ENCODE peak calls at places on chromosome 2, in seven cellular contexts. One of them, this sample, is unnamed.
A peak's percentile ranks its signal among the peaks of the same experiment; 100 is the strongest.

GRCh38 chr2:43070039-43070438 is 156.4 kb downstream of the ZFP36L2 start:
- DNase-seq in SJSA1: no peak
- DNase-seq in stromal cell of bone marrow: no peak
- DNase-seq in upper lobe of right lung: no peak
- DNase-seq in AG09309: no peak
- DNase-seq in astrocyte: no peak
- DNase-seq in KBM-7: no peak
- DNase-seq in this sample: no peak

GRCh38 chr2:120476141-120476540 is 130.2 kb downstream of the INHBB start:
- DNase-seq in KBM-7: no peak
- DNase-seq in stromal cell of bone marrow: no peak
- DNase-seq in AG09309: no peak
- DNase-seq in astrocyte: peak; percentile 15
- DNase-seq in upper lobe of right lung: peak; percentile 87
- DNase-seq in SJSA1: no peak
- DNase-seq in this sample: no peak

GRCh38 chr2:12579018-12579417 is 137.7 kb upstream of the TRIB2 start:
- DNase-seq in KBM-7: no peak
- DNase-seq in stromal cell of bone marrow: no peak
- DNase-seq in SJSA1: no peak
- DNase-seq in astrocyte: peak; percentile 7
- DNase-seq in upper lobe of right lung: no peak
- DNase-seq in AG09309: no peak
- DNase-seq in this sample: no peak

GRCh38 chr2:239774933-239775622 is 250.1 kb downstream of the NDUFA10 start:
- DNase-seq in astrocyte: no peak
- DNase-seq in AG09309: no peak
- DNase-seq in KBM-7: no peak
- DNase-seq in SJSA1: peak; percentile 21
- DNase-seq in upper lobe of right lung: no peak
- DNase-seq in stromal cell of bone marrow: no peak
- DNase-seq in this sample: no peak

GRCh38 chr2:121418494-121419058 is 112.1 kb upstream of the RNU4ATAC start:
- DNase-seq in SJSA1: no peak
- DNase-seq in stromal cell of bone marrow: no peak
- DNase-seq in AG09309: no peak
- DNase-seq in KBM-7: no peak
- DNase-seq in upper lobe of right lung: no peak
- DNase-seq in astrocyte: no peak
- DNase-seq in this sample: no peak

GRCh38 chr2:1371066-1371465 is 42.2 kb upstream of the TPO start:
- DNase-seq in upper lobe of right lung: no peak
- DNase-seq in AG09309: no peak
- DNase-seq in KBM-7: no peak
- DNase-seq in astrocyte: no peak
- DNase-seq in stromal cell of bone marrow: no peak
- DNase-seq in SJSA1: no peak
- DNase-seq in this sample: no peak

GRCh38 chr2:190984595-190984994 is 29.4 kb downstream of the STAT1 start:
- DNase-seq in AG09309: peak; percentile 41
- DNase-seq in astrocyte: peak; percentile 93
- DNase-seq in SJSA1: no peak
- DNase-seq in KBM-7: no peak
- DNase-seq in upper lobe of right lung: no peak
- DNase-seq in stromal cell of bone marrow: peak; percentile 31
- DNase-seq in this sample: no peak

GRCh38 chr2:136248242-136248641 is 130.3 kb upstream of the CXCR4 start:
- DNase-seq in astrocyte: peak; percentile 84
- DNase-seq in KBM-7: no peak
- DNase-seq in AG09309: no peak
- DNase-seq in SJSA1: no peak
- DNase-seq in upper lobe of right lung: no peak
- DNase-seq in stromal cell of bone marrow: peak; percentile 21
- DNase-seq in this sample: no peak

GRCh38 chr2:162242586-162243304 is 500 bp downstream of the FAP start:
- DNase-seq in stromal cell of bone marrow: peak; percentile 47
- DNase-seq in upper lobe of right lung: no peak
- DNase-seq in astrocyte: peak; percentile 76
- DNase-seq in AG09309: peak; percentile 75
- DNase-seq in SJSA1: no peak
- DNase-seq in KBM-7: no peak
- DNase-seq in this sample: no peak

GRCh38 chr2:241001413-241002274 is 3.2 kb downstream of the SNED1 start:
- DNase-seq in AG09309: no peak
- DNase-seq in stromal cell of bone marrow: no peak
- DNase-seq in astrocyte: no peak
- DNase-seq in upper lobe of right lung: peak; percentile 60
- DNase-seq in SJSA1: no peak
- DNase-seq in KBM-7: no peak
- DNase-seq in this sample: no peak

GRCh38 chr2:236209535-236209934 is 41.3 kb upstream of the GBX2 start:
- DNase-seq in astrocyte: no peak
- DNase-seq in upper lobe of right lung: no peak
- DNase-seq in SJSA1: peak; percentile 40
- DNase-seq in AG09309: no peak
- DNase-seq in stromal cell of bone marrow: no peak
- DNase-seq in KBM-7: no peak
- DNase-seq in this sample: no peak

GRCh38 chr2:12428324-12428723 is 288.4 kb upstream of the TRIB2 start:
- DNase-seq in AG09309: no peak
- DNase-seq in SJSA1: peak; percentile 70
- DNase-seq in KBM-7: no peak
- DNase-seq in astrocyte: no peak
- DNase-seq in upper lobe of right lung: no peak
- DNase-seq in stromal cell of bone marrow: no peak
- DNase-seq in this sample: no peak

GRCh38 chr2:207867075-207867474 is 97.4 kb upstream of the FZD5 start:
- DNase-seq in upper lobe of right lung: no peak
- DNase-seq in stromal cell of bone marrow: no peak
- DNase-seq in AG09309: no peak
- DNase-seq in SJSA1: no peak
- DNase-seq in astrocyte: peak; percentile 65
- DNase-seq in KBM-7: no peak
- DNase-seq in this sample: no peak

GRCh38 chr2:18522484-18523146 is 37.8 kb downstream of the RDH14 start:
- DNase-seq in SJSA1: no peak
- DNase-seq in KBM-7: no peak
- DNase-seq in upper lobe of right lung: no peak
- DNase-seq in stromal cell of bone marrow: no peak
- DNase-seq in astrocyte: peak; percentile 32
- DNase-seq in AG09309: no peak
- DNase-seq in this sample: no peak

GRCh38 chr2:32947484-32948143 is 861 bp downstream of the LTBP1 start:
- DNase-seq in astrocyte: peak; percentile 50
- DNase-seq in KBM-7: no peak
- DNase-seq in SJSA1: peak; percentile 47
- DNase-seq in upper lobe of right lung: peak; percentile 65
- DNase-seq in AG09309: no peak
- DNase-seq in stromal cell of bone marrow: no peak
- DNase-seq in this sample: no peak

GRCh38 chr2:145958611-145959010 is 1438.7 kb upstream of the ZEB2 start:
- DNase-seq in KBM-7: no peak
- DNase-seq in AG09309: no peak
- DNase-seq in astrocyte: peak; percentile 41
- DNase-seq in upper lobe of right lung: no peak
- DNase-seq in SJSA1: no peak
- DNase-seq in stromal cell of bone marrow: no peak
- DNase-seq in this sample: no peak

GRCh38 chr2:41709702-41710599 is 337.9 kb upstream of the PKDCC start:
- DNase-seq in stromal cell of bone marrow: no peak
- DNase-seq in KBM-7: no peak
- DNase-seq in upper lobe of right lung: no peak
- DNase-seq in AG09309: no peak
- DNase-seq in astrocyte: no peak
- DNase-seq in SJSA1: no peak
- DNase-seq in this sample: no peak

GRCh38 chr2:195768454-195768853 is 111.4 kb downstream of the SLC39A10 start:
- DNase-seq in stromal cell of bone marrow: no peak
- DNase-seq in KBM-7: no peak
- DNase-seq in upper lobe of right lung: no peak
- DNase-seq in SJSA1: no peak
- DNase-seq in AG09309: no peak
- DNase-seq in astrocyte: peak; percentile 10
- DNase-seq in this sample: no peak

GRCh38 chr2:240986787-240987411 is 11.5 kb upstream of the SNED1 start:
- DNase-seq in astrocyte: peak; percentile 24
- DNase-seq in upper lobe of right lung: peak; percentile 81
- DNase-seq in AG09309: peak; percentile 82
- DNase-seq in SJSA1: no peak
- DNase-seq in KBM-7: peak; percentile 38
- DNase-seq in stromal cell of bone marrow: peak; percentile 74
- DNase-seq in this sample: no peak

GRCh38 chr2:126809357-126809756 is 89.3 kb upstream of the TEX51 start:
- DNase-seq in SJSA1: peak; percentile 20
- DNase-seq in stromal cell of bone marrow: no peak
- DNase-seq in astrocyte: no peak
- DNase-seq in upper lobe of right lung: no peak
- DNase-seq in AG09309: no peak
- DNase-seq in KBM-7: no peak
- DNase-seq in this sample: no peak

GRCh38 chr2:71157124-71157802 is 26.8 kb downstream of the MPHOSPH10 start:
- DNase-seq in AG09309: no peak
- DNase-seq in KBM-7: peak; percentile 63
- DNase-seq in astrocyte: no peak
- DNase-seq in SJSA1: peak; percentile 51
- DNase-seq in stromal cell of bone marrow: no peak
- DNase-seq in upper lobe of right lung: no peak
- DNase-seq in this sample: peak; percentile 6

GRCh38 chr2:204177977-204178522 is 241.5 kb downstream of the ICOS start:
- DNase-seq in SJSA1: no peak
- DNase-seq in stromal cell of bone marrow: no peak
- DNase-seq in astrocyte: no peak
- DNase-seq in KBM-7: peak; percentile 38
- DNase-seq in AG09309: no peak
- DNase-seq in upper lobe of right lung: peak; percentile 70
- DNase-seq in this sample: no peak

GRCh38 chr2:205925373-205926337 is 160.3 kb downstream of the INO80D start:
- DNase-seq in KBM-7: peak; percentile 67
- DNase-seq in astrocyte: peak; percentile 21
- DNase-seq in upper lobe of right lung: peak; percentile 91
- DNase-seq in SJSA1: peak; percentile 74
- DNase-seq in stromal cell of bone marrow: peak; percentile 28
- DNase-seq in AG09309: no peak
- DNase-seq in this sample: no peak

GRCh38 chr2:25204190-25204838 is 35.9 kb upstream of the POMC start:
- DNase-seq in upper lobe of right lung: no peak
- DNase-seq in AG09309: no peak
- DNase-seq in SJSA1: no peak
- DNase-seq in stromal cell of bone marrow: no peak
- DNase-seq in astrocyte: no peak
- DNase-seq in KBM-7: no peak
- DNase-seq in this sample: no peak